ENCODE peak calls at places on chromosomes 1 and 21, in ten cellular contexts. J is SK-N-SH, N is sigmoid colon, M is ovary, Y is K562, F is upper lobe of left lung, U is GM12878, A is tibial nerve, S is H1, G is stomach. H is an unnamed sample. For H3K36me3, the result is how much of the 10 kb centered on the place peaks cover.

GRCh38 chr1:178516110-178516509 is 3.2 kb downstream of the TEX35 start:
- DNase-seq in J (no peak), N (peak), M (no peak), Y (no peak), F (no peak), U (no peak), A (no peak), S (no peak), G (no peak), H (no peak)

GRCh38 chr21:45293726-45294401 is 6.2 kb upstream of the POFUT2 start:
- DNase-seq in J (peak), N (peak), M (peak), Y (no peak), F (no peak), U (no peak), A (peak), S (peak), G (peak), H (peak)

GRCh38 chr1:9388628-9389184 is 96.0 kb downstream of the SPSB1 start:
- DNase-seq in J (no peak), N (no peak), M (no peak), Y (no peak), F (no peak), U (no peak), A (no peak), S (no peak), G (no peak), H (no peak)

GRCh38 chr1:168230709-168231108 is 4.9 kb downstream of the SFT2D2 start:
- DNase-seq in J (no peak), N (no peak), M (no peak), Y (no peak), F (no peak), U (no peak), A (no peak), S (no peak), G (no peak), H (no peak)

GRCh38 chr1:185864889-185865288 is 130.7 kb downstream of the HMCN1 start:
- DNase-seq in J (no peak), N (no peak), M (no peak), Y (no peak), F (no peak), U (no peak), A (no peak), S (no peak), G (no peak), H (no peak)

GRCh38 chr21:34807146-34807880 is 138.5 kb downstream of the CLIC6 start:
- DNase-seq in J (no peak), N (no peak), M (no peak), Y (no peak), F (peak), U (no peak), A (no peak), S (no peak), G (no peak), H (peak)

GRCh38 chr1:169142129-169142528 is 35.6 kb downstream of the ATP1B1 start:
- DNase-seq in J (no peak), N (no peak), M (no peak), Y (no peak), F (no peak), U (no peak), A (no peak), S (no peak), G (no peak), H (no peak)

GRCh38 chr1:116881879-116882520 is 27.7 kb upstream of the PTGFRN start:
- DNase-seq in J (no peak), N (peak), M (peak), Y (peak), F (peak), U (no peak), A (no peak), S (peak), G (peak), H (no peak)

GRCh38 chr1:32077451-32077850 is 4.7 kb downstream of the TMEM39B start:
- DNase-seq in J (no peak), N (no peak), M (no peak), Y (no peak), F (no peak), U (no peak), A (no peak), S (no peak), G (no peak), H (no peak)

GRCh38 chr1:234921266-234922062 is 207.2 kb downstream of the TOMM20 start:
- DNase-seq in J (no peak), N (peak), M (no peak), Y (no peak), F (peak), U (no peak), A (no peak), S (no peak), G (peak), H (peak)

GRCh38 chr21:45506836-45507522 is 35.3 kb downstream of the SLC19A1 start:
- DNase-seq in J (no peak), N (peak), M (peak), Y (no peak), F (no peak), U (no peak), A (no peak), S (no peak), G (no peak), H (peak)

GRCh38 chr1:41901551-41901950 is 17.2 kb downstream of the HIVEP3 start:
- DNase-seq in J (no peak), N (no peak), M (no peak), Y (no peak), F (no peak), U (no peak), A (no peak), S (no peak), G (no peak), H (no peak)

GRCh38 chr1:6674796-6675195 is 26.8 kb downstream of the DNAJC11 start:
- DNase-seq in J (no peak), N (no peak), M (no peak), Y (no peak), F (no peak), U (no peak), A (no peak), S (no peak), G (no peak), H (no peak)

GRCh38 chr1:239387304-239388231 is 1.2 kb downstream of the CHRM3 start:
- DNase-seq in J (peak), N (no peak), M (peak), Y (no peak), F (no peak), U (no peak), A (no peak), S (peak), G (peak), H (no peak)

GRCh38 chr1:228842094-228842775 is 107.0 kb downstream of the RHOU start:
- DNase-seq in J (peak), N (no peak), M (peak), Y (peak), F (peak), U (no peak), A (no peak), S (no peak), G (no peak), H (no peak)

GRCh38 chr1:160742428-160743127 is 3.5 kb downstream of the SLAMF7 start:
- DNase-seq in J (no peak), N (no peak), M (no peak), Y (no peak), F (no peak), U (no peak), A (no peak), S (no peak), G (no peak), H (no peak)

GRCh38 chr1:154837679-154838171 is 32.4 kb downstream of the KCNN3 start:
- DNase-seq in J (no peak), N (peak), M (peak), Y (no peak), F (no peak), U (no peak), A (no peak), S (no peak), G (peak), H (no peak)

GRCh38 chr1:211415700-211416099 is 76.3 kb downstream of the RD3 start:
- DNase-seq in J (no peak), N (no peak), M (no peak), Y (no peak), F (no peak), U (no peak), A (no peak), S (no peak), G (no peak), H (no peak)

GRCh38 chr1:172513480-172513879 is 19.5 kb upstream of the SUCO start:
- DNase-seq in J (no peak), N (no peak), M (no peak), Y (no peak), F (no peak), U (no peak), A (no peak), S (no peak), G (no peak), H (no peak)

GRCh38 chr1:222931018-222931417 is 116.2 kb downstream of the DISP1 start:
- DNase-seq in J (no peak), N (no peak), M (no peak), Y (no peak), F (no peak), U (no peak), A (no peak), S (no peak), G (no peak), H (no peak)

DNA sequence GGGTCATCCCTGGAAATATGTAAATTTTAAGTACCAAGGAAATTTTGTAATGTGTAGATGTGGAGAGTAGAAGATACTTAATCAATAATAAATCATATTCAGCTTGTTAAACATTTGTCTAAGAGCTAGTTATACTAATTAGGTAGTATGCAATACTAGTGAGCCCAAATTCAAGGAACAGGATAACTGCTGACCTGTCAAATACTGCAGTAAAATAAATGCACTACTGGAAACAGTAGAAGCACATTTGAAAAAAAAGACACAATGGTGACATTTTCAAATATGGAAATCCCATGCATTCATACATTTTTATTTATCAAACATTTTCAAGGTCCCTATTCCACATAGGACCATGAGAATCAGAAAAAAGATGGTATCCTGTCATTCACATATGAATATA is 27.2 kb downstream of the EPRS1 start:
- DNase-seq in J (no peak), N (no peak), M (no peak), Y (no peak), F (no peak), U (no peak), A (no peak), S (no peak), G (no peak), H (no peak)
- H3K36me3 ChIP-seq in J (half or more), N (half or more), M (under half), Y (half or more), F (under half), U (under half), A (under half), S (under half), G (half or more), H (half or more)

GRCh38 chr1:242212401-242212800 is 213.5 kb upstream of the MAP1LC3C start:
- DNase-seq in J (peak), N (no peak), M (no peak), Y (no peak), F (no peak), U (no peak), A (no peak), S (peak), G (no peak), H (no peak)
- TF ChIP-seq EP300 in J (no peak), N (no peak), M (no peak), Y (no peak), F (no peak), U (no peak), A (no peak), S (no peak), G (no peak), H (no peak)

GRCh38 chr21:37233551-37234146 is 33.5 kb downstream of the VPS26C start:
- DNase-seq in J (no peak), N (no peak), M (no peak), Y (no peak), F (no peak), U (no peak), A (no peak), S (peak), G (no peak), H (no peak)
- H3K36me3 ChIP-seq in J (half or more), N (half or more), M (under half), Y (half or more), F (under half), U (under half), A (under half), S (under half), G (half or more), H (half or more)

GRCh38 chr1:197395209-197395608 is 127.2 kb downstream of the CRB1 start:
- DNase-seq in J (no peak), N (no peak), M (no peak), Y (no peak), F (no peak), U (no peak), A (no peak), S (no peak), G (no peak), H (no peak)
- TF ChIP-seq EP300 in J (no peak), N (no peak), M (no peak), Y (no peak), F (no peak), U (no peak), A (no peak), S (no peak), G (no peak), H (no peak)

GRCh38 chr1:36457691-36458090 is 6.5 kb downstream of the MRPS15 start:
- DNase-seq in J (no peak), N (no peak), M (no peak), Y (no peak), F (peak), U (no peak), A (no peak), S (no peak), G (no peak), H (no peak)
- H3K36me3 ChIP-seq in J (half or more), N (half or more), M (under half), Y (half or more), F (under half), U (under half), A (under half), S (half or more), G (half or more), H (half or more)

GRCh38 chr21:42414553-42414927 is 10.8 kb downstream of the UBASH3A start:
- DNase-seq in J (no peak), N (no peak), M (no peak), Y (no peak), F (no peak), U (no peak), A (no peak), S (no peak), G (no peak), H (no peak)

GRCh38 chr21:42413500-42413899 is 9.8 kb downstream of the UBASH3A start:
- DNase-seq in J (no peak), N (no peak), M (no peak), Y (no peak), F (no peak), U (no peak), A (no peak), S (no peak), G (no peak), H (no peak)

GRCh38 chr21:42414066-42414465 is 10.4 kb downstream of the UBASH3A start:
- DNase-seq in J (no peak), N (no peak), M (no peak), Y (no peak), F (no peak), U (no peak), A (no peak), S (no peak), G (no peak), H (no peak)

GRCh38 chr21:42413093-42413492 is 9.4 kb downstream of the UBASH3A start:
- DNase-seq in J (no peak), N (no peak), M (no peak), Y (no peak), F (no peak), U (no peak), A (no peak), S (no peak), G (no peak), H (no peak)

DNA sequence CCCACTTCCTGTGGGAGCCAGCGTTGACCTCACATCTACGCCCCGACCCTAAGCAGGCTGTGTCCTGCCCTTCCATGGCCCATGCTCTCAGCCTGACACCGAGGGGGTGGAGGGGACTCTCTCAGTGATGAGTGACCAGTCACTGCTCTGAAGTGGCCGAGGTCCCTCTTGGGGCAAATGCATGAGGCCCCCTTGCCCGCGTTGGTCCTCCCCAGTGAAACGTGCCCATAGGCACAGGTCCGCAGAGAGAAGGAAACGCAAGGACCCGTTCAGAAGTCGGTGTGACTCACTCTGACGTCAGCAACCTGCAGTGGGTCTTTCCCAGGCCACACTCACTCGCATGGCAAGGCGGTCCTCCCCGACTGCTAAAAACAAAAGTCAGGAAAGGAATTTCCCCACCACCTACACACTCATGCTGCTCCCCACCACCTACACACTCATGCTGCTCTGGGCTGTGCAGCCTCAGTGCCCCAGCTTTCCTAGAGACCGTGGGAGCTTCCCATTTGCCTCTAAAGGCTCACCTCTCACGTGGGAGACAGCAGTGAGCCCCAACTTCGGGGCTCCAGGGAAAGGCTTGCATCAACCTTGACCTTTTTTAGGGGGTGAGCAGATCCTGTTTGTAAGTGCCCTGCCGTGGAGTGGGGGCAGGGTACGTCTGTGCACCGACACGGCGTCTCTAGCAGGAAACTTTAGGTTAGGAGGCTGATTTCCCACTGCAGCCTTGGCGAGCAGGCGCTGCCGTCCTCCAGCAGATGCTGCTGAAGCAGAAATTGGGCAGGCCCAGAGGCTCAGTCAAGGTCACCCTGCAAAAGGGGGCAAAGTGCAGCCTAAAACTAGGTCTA is 11.4 kb downstream of the UBASH3A start:
- DNase-seq in J (no peak), N (no peak), M (peak), Y (peak), F (peak), U (peak), A (no peak), S (no peak), G (peak), H (no peak)
- TF ChIP-seq EP300 in J (no peak), N (no peak), M (no peak), Y (no peak), F (no peak), U (peak), A (peak), S (no peak), G (no peak), H (no peak)

DNA sequence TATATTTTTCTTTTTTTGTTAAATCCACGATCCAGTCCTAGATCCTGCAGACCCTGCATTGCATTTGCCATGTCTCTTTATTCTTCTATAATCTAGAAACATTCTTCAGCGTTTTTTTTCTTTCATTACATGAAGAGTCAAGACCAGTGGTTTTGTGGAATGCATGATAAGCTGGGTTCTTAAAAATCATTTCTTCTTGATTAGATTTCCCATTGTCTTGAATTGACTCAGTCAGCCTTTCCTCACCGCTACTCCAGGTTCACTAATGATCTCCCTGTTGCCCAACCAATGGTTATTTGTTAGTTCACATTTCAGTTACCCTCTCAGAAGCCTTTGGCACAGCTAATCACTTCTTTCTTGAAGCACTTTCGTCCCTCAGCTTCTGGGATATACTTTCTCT is 25.2 kb downstream of the CHD1L start:
- DNase-seq in J (no peak), N (no peak), M (no peak), Y (no peak), F (no peak), U (no peak), A (no peak), S (no peak), G (no peak), H (no peak)
- H3K36me3 ChIP-seq in J (half or more), N (half or more), M (under half), Y (half or more), F (under half), U (under half), A (under half), S (under half), G (half or more), H (half or more)

GRCh38 chr1:177329871-177330270 is 159.1 kb downstream of the BRINP2 start:
- DNase-seq in J (no peak), N (no peak), M (no peak), Y (no peak), F (no peak), U (no peak), A (no peak), S (no peak), G (no peak), H (no peak)
- TF ChIP-seq EP300 in J (no peak), N (no peak), M (no peak), Y (no peak), F (no peak), U (no peak), A (no peak), S (no peak), G (no peak), H (no peak)

GRCh38 chr1:1783320-1783719 is 5.0 kb upstream of the NADK start:
- DNase-seq in J (no peak), N (no peak), M (no peak), Y (no peak), F (no peak), U (no peak), A (no peak), S (peak), G (no peak), H (no peak)

GRCh38 chr1:1782399-1783221 is 4.3 kb upstream of the NADK start:
- DNase-seq in J (no peak), N (no peak), M (peak), Y (peak), F (peak), U (no peak), A (peak), S (peak), G (peak), H (no peak)

GRCh38 chr1:1787206-1787605 is 8.9 kb upstream of the NADK start:
- DNase-seq in J (no peak), N (no peak), M (no peak), Y (no peak), F (no peak), U (no peak), A (no peak), S (no peak), G (no peak), H (no peak)

GRCh38 chr1:1785666-1786065 is 7.4 kb upstream of the NADK start:
- DNase-seq in J (no peak), N (no peak), M (no peak), Y (no peak), F (no peak), U (no peak), A (no peak), S (no peak), G (no peak), H (no peak)

DNA sequence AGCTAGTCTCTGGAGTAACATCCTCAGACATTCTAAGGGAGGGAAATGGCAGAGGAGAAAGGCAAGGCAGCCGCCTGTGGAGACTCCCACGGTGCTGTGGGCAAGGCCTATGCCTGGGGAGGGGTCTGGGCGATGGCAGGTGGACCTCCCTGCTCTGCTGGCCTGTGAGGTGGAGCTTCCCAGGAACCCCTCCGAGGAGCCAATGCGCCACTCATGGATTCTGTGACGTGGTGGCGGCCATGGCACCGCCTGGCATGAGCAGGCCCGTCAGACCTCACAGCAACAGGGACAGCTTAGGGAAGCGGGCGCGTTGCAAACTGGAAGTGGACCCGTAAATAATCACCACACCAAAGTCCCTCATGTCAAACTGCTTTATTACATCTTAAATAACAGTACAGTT is 6.7 kb upstream of the NADK start:
- DNase-seq in J (no peak), N (no peak), M (no peak), Y (no peak), F (no peak), U (no peak), A (no peak), S (no peak), G (no peak), H (no peak)
- H3K36me3 ChIP-seq in J (under half), N (half or more), M (under half), Y (half or more), F (under half), U (under half), A (under half), S (under half), G (half or more), H (half or more)